ENCODE peak calls at places on chromosomes 4 and X, in nine cellular contexts. K is GM23338, A is cardiac muscle cell, C is OCI-LY7, O is tibial nerve, B is A673, W is HL-60, J is SK-N-SH, U is A549. F is an unnamed sample.
A peak's percentile ranks its signal among the peaks of the same experiment; 100 is the strongest.

GRCh38 chrX:106952988-106953387 is 32.8 kb downstream of the CLDN2 start:
- DNase-seq in K (no peak), A (peak; percentile 48), C (peak; percentile 2), O (no peak), B (peak; percentile 40), W (no peak), J (peak; percentile 6), U (no peak), F (no peak)

GRCh38 chrX:150482537-150483217 is 85.7 kb upstream of the MTM1 start:
- DNase-seq in K (no peak), A (peak; percentile 32), C (no peak), O (no peak), B (peak; percentile 11), W (no peak), J (no peak), U (peak; percentile 59), F (no peak)

GRCh38 chrX:155695419-155695818 is 82.7 kb upstream of the TMLHE start:
- DNase-seq in K (no peak), A (no peak), C (no peak), O (no peak), B (no peak), W (no peak), J (no peak), U (no peak), F (no peak)

GRCh38 chrX:65668362-65669310 is 1.2 kb downstream of the MSN start:
- DNase-seq in K (peak; percentile 41), A (peak; percentile 79), C (peak; percentile 66), O (peak; percentile 31), B (peak; percentile 85), W (peak; percentile 57), J (peak; percentile 27), U (peak; percentile 23), F (peak; percentile 84)

GRCh38 chr4:166386491-166387367 is 513.7 kb downstream of the TLL1 start:
- DNase-seq in K (peak; percentile 32), A (no peak), C (no peak), O (no peak), B (no peak), W (no peak), J (no peak), U (no peak), F (no peak)

GRCh38 chr4:6126971-6127745 is 73.2 kb downstream of the JAKMIP1 start:
- DNase-seq in K (no peak), A (no peak), C (no peak), O (no peak), B (no peak), W (no peak), J (no peak), U (no peak), F (no peak)

GRCh38 chr4:6938758-6939201 is 29.2 kb downstream of the TBC1D14 start:
- DNase-seq in K (no peak), A (no peak), C (no peak), O (no peak), B (no peak), W (no peak), J (no peak), U (no peak), F (no peak)

GRCh38 chr4:20698382-20698781 is 1.9 kb upstream of the PACRGL start:
- DNase-seq in K (no peak), A (peak; percentile 82), C (no peak), O (no peak), B (peak; percentile 36), W (peak; percentile 55), J (no peak), U (no peak), F (no peak)

GRCh38 chr4:42568610-42569207 is 88.2 kb downstream of the ATP8A1 start:
- DNase-seq in K (peak; percentile 88), A (peak; percentile 78), C (peak; percentile 84), O (no peak), B (peak; percentile 67), W (peak; percentile 14), J (peak; percentile 64), U (peak; percentile 17), F (peak; percentile 73)

GRCh38 chrX:108537005-108537404 is 97.4 kb downstream of the COL4A5 start:
- DNase-seq in K (peak; percentile 63), A (peak; percentile 61), C (peak; percentile 24), O (no peak), B (peak; percentile 21), W (peak; percentile 1), J (peak; percentile 21), U (peak; percentile 9), F (no peak)

GRCh38 chrX:56803849-56804681 is 75.0 kb downstream of the NBDY start:
- DNase-seq in K (no peak), A (no peak), C (no peak), O (no peak), B (no peak), W (no peak), J (no peak), U (no peak), F (no peak)

GRCh38 chrX:154350429-154351182 is 23.8 kb downstream of the FLNA start:
- DNase-seq in K (no peak), A (peak; percentile 6), C (no peak), O (no peak), B (no peak), W (peak; percentile 18), J (no peak), U (no peak), F (no peak)

GRCh38 chr4:143406523-143406922 is 69.8 kb downstream of the GAB1 start:
- DNase-seq in K (no peak), A (peak; percentile 80), C (no peak), O (peak; percentile 54), B (no peak), W (no peak), J (no peak), U (no peak), F (peak; percentile 42)

GRCh38 chrX:6228720-6229119 is at the start of gene NLGN4X:
- DNase-seq in K (peak; percentile 73), A (no peak), C (no peak), O (no peak), B (peak; percentile 67), W (no peak), J (peak; percentile 45), U (no peak), F (no peak)

GRCh38 chrX:6226646-6227444 is 1.8 kb downstream of the NLGN4X start:
- DNase-seq in K (peak; percentile 33), A (no peak), C (no peak), O (no peak), B (peak; percentile 59), W (no peak), J (peak; percentile 68), U (no peak), F (no peak)

GRCh38 chrX:6227445-6227820 is 1.2 kb downstream of the NLGN4X start:
- DNase-seq in K (peak; percentile 11), A (no peak), C (no peak), O (no peak), B (peak; percentile 47), W (no peak), J (peak; percentile 20), U (no peak), F (no peak)

GRCh38 chrX:6225307-6226052 is 3.2 kb downstream of the NLGN4X start:
- DNase-seq in K (peak; percentile 32), A (no peak), C (no peak), O (no peak), B (peak; percentile 69), W (no peak), J (peak; percentile 27), U (no peak), F (no peak)

GRCh38 chrX:6226053-6226645 is 2.5 kb downstream of the NLGN4X start:
- DNase-seq in K (peak; percentile 73), A (no peak), C (no peak), O (no peak), B (peak; percentile 34), W (no peak), J (peak; percentile 70), U (no peak), F (no peak)
- H3K4me3 ChIP-seq in K (peak overlapping the region; percentile 81), A (peak overlapping the region; percentile 65), C (no peak overlapping the region), O (peak overlapping the region; percentile 29), B (peak overlapping the region; percentile 95), W (no peak overlapping the region), J (peak overlapping the region; percentile 47), U (peak overlapping the region; percentile 38), F (peak overlapping the region; percentile 45)

DNA sequence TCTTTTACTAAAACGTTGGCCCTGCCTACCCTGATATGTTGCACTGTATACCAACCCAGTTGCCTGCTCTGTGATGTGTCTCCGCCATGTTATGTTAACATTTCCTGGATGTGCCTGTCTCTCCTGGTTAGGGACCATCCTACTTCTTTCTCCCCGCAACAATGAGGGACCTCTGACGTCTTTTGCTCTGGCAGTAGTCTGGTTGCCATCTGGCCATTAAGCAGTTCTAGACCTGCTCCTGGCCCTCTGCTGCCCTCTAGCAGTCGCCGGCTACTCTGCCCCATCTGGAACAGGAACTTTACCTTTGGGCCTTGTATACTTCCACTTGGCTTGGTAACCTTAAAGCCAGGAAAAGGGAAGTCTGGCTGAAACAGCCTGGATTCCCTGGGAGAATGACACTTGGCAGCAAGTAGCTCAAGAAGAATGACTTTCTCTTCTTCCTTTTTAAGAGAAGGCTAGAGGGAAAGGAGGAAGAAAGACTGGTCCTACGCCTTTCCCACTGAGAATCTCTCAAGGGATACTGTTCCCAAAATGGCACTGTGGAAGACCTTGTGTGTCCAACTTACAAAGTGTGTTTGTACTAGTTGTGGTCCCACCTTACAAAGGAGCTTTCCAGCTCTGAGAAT is 63.5 kb downstream of the GPC3 start:
- DNase-seq in K (peak; percentile 82), A (peak; percentile 45), C (peak; percentile 2), O (no peak), B (peak; percentile 22), W (no peak), J (peak; percentile 16), U (peak; percentile 7), F (peak; percentile 25)
- TF ChIP-seq CTCF in K (peak; percentile 66), A (peak; percentile 54), C (peak; percentile 65), O (peak; percentile 31), B (peak; percentile 58), W (peak; percentile 18), J (peak; percentile 57), U (peak; percentile 44), F (peak; percentile 43)

GRCh38 chr4:148984951-148985350 is 542.7 kb upstream of the NR3C2 start:
- DNase-seq in K (no peak), A (no peak), C (no peak), O (no peak), B (peak; percentile 10), W (no peak), J (no peak), U (no peak), F (no peak)
- H3K27ac ChIP-seq in K (no peak overlapping the region), A (no peak overlapping the region), C (peak overlapping the region; percentile 98), O (no peak overlapping the region), B (no peak overlapping the region), W (no peak overlapping the region), J (no peak overlapping the region), U (no peak overlapping the region), F (no peak overlapping the region)

DNA sequence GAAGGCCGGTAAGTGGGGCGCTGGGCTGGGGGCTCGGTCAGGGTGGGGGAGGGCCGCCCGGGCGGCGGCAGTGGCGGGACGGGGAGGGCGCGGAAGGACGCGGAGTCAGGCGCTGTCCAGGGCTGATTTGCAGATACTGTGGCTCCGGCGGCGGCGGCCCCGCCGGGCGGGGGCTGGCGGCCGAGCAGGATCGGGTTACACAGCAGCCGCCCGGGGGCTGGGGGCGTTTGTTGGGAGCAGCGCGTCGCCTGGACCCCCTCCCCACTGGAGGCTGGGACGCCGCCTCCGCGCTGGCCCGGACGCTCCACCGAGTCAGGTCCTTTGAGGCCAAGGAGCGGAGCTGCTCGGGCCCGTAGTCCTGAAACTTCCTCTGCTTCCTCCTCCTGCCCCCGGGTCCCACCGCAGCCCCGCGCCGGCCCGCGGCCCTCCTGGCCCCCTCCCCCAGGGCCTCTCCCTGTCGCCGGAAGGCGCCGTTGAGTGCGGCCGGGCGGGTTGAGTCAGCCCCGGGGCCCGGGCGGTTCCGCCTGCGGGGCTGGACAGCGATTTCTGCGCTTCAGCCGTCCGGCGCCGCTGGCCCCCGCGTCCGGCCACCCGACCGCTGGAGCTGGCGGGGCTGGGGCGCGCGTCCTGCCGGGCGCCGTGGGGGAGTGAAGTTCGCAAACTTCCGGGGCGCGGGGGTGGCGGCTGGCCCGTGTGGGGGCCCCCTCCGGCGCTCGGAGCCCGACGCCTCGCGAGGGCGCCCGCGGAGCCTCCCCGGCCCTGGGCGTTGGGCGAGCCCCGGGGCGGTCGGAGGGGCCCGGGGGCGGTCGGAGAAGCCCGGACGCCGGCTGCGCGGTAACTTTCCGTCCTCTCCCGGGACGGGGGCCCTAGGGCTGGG is 744 bp downstream of the REST start:
- DNase-seq in K (peak; percentile 85), A (peak; percentile 77), C (peak; percentile 83), O (peak; percentile 21), B (peak; percentile 30), W (peak; percentile 43), J (peak; percentile 86), U (peak; percentile 46), F (peak; percentile 69)
- H3K4me3 ChIP-seq in K (peak overlapping the region; percentile 55), A (peak overlapping the region; percentile 95), C (peak overlapping the region; percentile 84), O (peak overlapping the region; percentile 73), B (peak overlapping the region; percentile 75), W (peak overlapping the region; percentile 73), J (peak overlapping the region; percentile 90), U (peak overlapping the region; percentile 96), F (peak overlapping the region; percentile 96)